ENCODE peak calls at places on chromosomes 5 and 9, in seven cellular contexts. P is H1, W is mesendoderm, O is mesenchymal stem cell, K is neuronal stem cell, R is H9, Y is trophoblast cell. Z is an unnamed sample.

GRCh38 chr5:82886911-82887310 is 190.3 kb downstream of the TMEM167A start:
- DNase-seq in P (no peak), R (no peak), K (no peak), O (peak; percentile 9), Y (no peak), W (no peak), Z (peak; percentile 2)

GRCh38 chr9:13070612-13071595 is 208.6 kb downstream of the MPDZ start:
- DNase-seq in R (no peak), P (no peak), Y (no peak), O (no peak), W (no peak), K (no peak), Z (no peak)

GRCh38 chr5:82975396-82975795 is 101.8 kb downstream of the TMEM167A start:
- DNase-seq in K (no peak), O (no peak), Y (peak; percentile 16), P (no peak), W (peak; percentile 55), R (no peak), Z (no peak)

GRCh38 chr9:16809912-16810610 is 60.4 kb downstream of the BNC2 start:
- DNase-seq in Y (peak; percentile 53), P (peak; percentile 96), O (no peak), K (no peak), W (peak; percentile 98), R (peak; percentile 99), Z (no peak)

GRCh38 chr5:135030123-135030517 is 3.9 kb downstream of the PITX1 start:
- DNase-seq in P (no peak), R (no peak), W (no peak), K (no peak), Y (no peak), O (no peak), Z (no peak)

GRCh38 chr5:169876376-169876775 is 103.9 kb downstream of the INSYN2B start:
- DNase-seq in W (no peak), K (no peak), Y (no peak), O (peak; percentile 64), R (no peak), P (no peak), Z (peak; percentile 49)

GRCh38 chr5:142642427-142642826 is 43.5 kb downstream of the FGF1 start:
- DNase-seq in R (no peak), W (no peak), P (no peak), O (no peak), Y (no peak), K (no peak), Z (no peak)

GRCh38 chr5:32329395-32329834 is 16.7 kb upstream of the MTMR12 start:
- DNase-seq in O (peak; percentile 71), R (peak; percentile 86), P (peak; percentile 56), K (peak; percentile 47), Y (peak; percentile 63), W (peak; percentile 84), Z (peak; percentile 60)

GRCh38 chr5:32173394-32174010 is 617 bp downstream of the GOLPH3 start:
- DNase-seq in W (peak; percentile 72), K (no peak), O (peak; percentile 67), Y (peak; percentile 79), R (peak; percentile 70), P (no peak), Z (peak; percentile 52)

GRCh38 chr9:10268500-10269485 is 344.0 kb downstream of the PTPRD start:
- DNase-seq in P (peak; percentile 5), O (peak; percentile 68), Y (no peak), R (peak; percentile 68), W (peak; percentile 72), K (peak; percentile 51), Z (peak; percentile 12)

GRCh38 chr5:123582570-123583293 is 70.8 kb downstream of the CSNK1G3 start:
- DNase-seq in W (peak; percentile 1), P (no peak), K (no peak), O (no peak), R (no peak), Y (no peak), Z (no peak)

GRCh38 chr9:131773911-131774379 is 34.1 kb upstream of the RAPGEF1 start:
- DNase-seq in R (peak; percentile 75), Y (peak; percentile 37), W (peak; percentile 77), K (peak; percentile 81), P (no peak), O (peak; percentile 70), Z (peak; percentile 65)

GRCh38 chr5:65111961-65112658 is 343.4 kb downstream of the CWC27 start:
- DNase-seq in R (no peak), P (no peak), W (no peak), Y (no peak), K (no peak), O (no peak), Z (no peak)

GRCh38 chr5:17438027-17438426 is 60.0 kb upstream of the TAF11L2 start:
- DNase-seq in K (no peak), O (no peak), P (no peak), W (peak; percentile 44), Y (no peak), R (no peak), Z (no peak)

GRCh38 chr5:124746916-124747769 is 704 bp upstream of the ZNF608 start:
- DNase-seq in K (peak; percentile 87), P (no peak), Y (peak; percentile 33), O (peak; percentile 98), R (peak; percentile 88), W (peak; percentile 98), Z (peak; percentile 94)

GRCh38 chr9:33458444-33458843 is 11.1 kb upstream of the AQP3 start:
- DNase-seq in P (no peak), O (no peak), W (peak; percentile 80), R (no peak), Y (peak; percentile 45), K (no peak), Z (peak; percentile 46)

GRCh38 chr9:90062982-90063381 is 458.2 kb downstream of the GADD45G start:
- DNase-seq in Y (no peak), P (no peak), K (no peak), W (no peak), O (no peak), R (no peak), Z (no peak)

GRCh38 chr5:143213231-143213850 is 190.1 kb downstream of the NR3C1 start:
- DNase-seq in Y (peak; percentile 83), P (no peak), W (no peak), K (no peak), R (no peak), O (peak; percentile 67), Z (peak; percentile 54)

GRCh38 chr9:116753389-116753788 is 66.3 kb downstream of the TRIM32 start:
- DNase-seq in O (no peak), Y (no peak), K (no peak), W (no peak), R (no peak), P (no peak), Z (no peak)

GRCh38 chr5:68519135-68519534 is 303.6 kb downstream of the PIK3R1 start:
- DNase-seq in W (no peak), O (no peak), R (no peak), Y (no peak), K (no peak), P (no peak), Z (no peak)

GRCh38 chr9:83013867-83014605 is 48.9 kb downstream of the RASEF start:
- DNase-seq in O (peak; percentile 93), P (no peak), Y (no peak), K (no peak), R (no peak), W (no peak), Z (peak; percentile 90)

GRCh38 chr9:127919253-127919815 is 2.5 kb upstream of the ST6GALNAC4 start:
- DNase-seq in W (peak; percentile 81), R (no peak), P (no peak), O (peak; percentile 100), Y (peak; percentile 99), K (no peak), Z (peak; percentile 99)

GRCh38 chr9:534886-535285 is 306.6 kb upstream of the DMRT1 start:
- DNase-seq in O (no peak), K (no peak), W (no peak), P (no peak), R (no peak), Y (no peak), Z (no peak)

GRCh38 chr5:140142802-140143201 is 17.1 kb downstream of the IGIP start:
- DNase-seq in P (no peak), W (no peak), O (no peak), K (no peak), R (no peak), Y (no peak), Z (no peak)

DNA sequence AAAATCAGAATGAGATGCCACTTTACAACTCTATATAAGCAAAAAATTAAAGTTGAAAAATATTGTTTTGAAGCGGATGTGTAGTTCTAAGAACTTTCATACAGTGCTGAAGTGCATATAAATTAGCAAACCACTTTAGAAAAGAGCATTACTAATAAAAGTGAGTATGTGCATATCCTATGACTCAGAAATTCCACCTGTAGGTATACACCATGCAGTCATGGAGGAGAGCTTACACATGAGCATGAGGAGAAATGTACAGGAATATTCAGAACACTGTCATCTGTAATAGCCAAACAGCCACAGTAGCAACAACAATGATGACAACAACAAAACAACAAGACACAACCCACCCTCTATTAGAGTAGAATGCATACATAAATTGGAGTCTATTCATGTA is 138.2 kb upstream of the ARRDC3 start:
- DNase-seq in K (no peak), Y (no peak), W (no peak), O (no peak), P (no peak), R (no peak), Z (no peak)
- H2BK5ac ChIP-seq in K (no peak overlapping the region), Y (no peak overlapping the region), W (no peak overlapping the region), O (no peak overlapping the region), P (no peak overlapping the region), R (no peak overlapping the region), Z (no peak overlapping the region)

GRCh38 chr9:2642068-2642467 is 20.5 kb downstream of the VLDLR start:
- DNase-seq in P (no peak), O (no peak), K (no peak), R (no peak), W (no peak), Y (no peak), Z (no peak)
- H2BK5ac ChIP-seq in P (no peak overlapping the region), O (no peak overlapping the region), K (no peak overlapping the region), R (no peak overlapping the region), W (no peak overlapping the region), Y (no peak overlapping the region), Z (no peak overlapping the region)

GRCh38 chr5:11607944-11608343 is 296.3 kb downstream of the CTNND2 start:
- DNase-seq in O (no peak), W (no peak), K (no peak), Y (no peak), R (no peak), P (no peak), Z (no peak)

GRCh38 chr5:11596657-11597071 is 307.6 kb downstream of the CTNND2 start:
- DNase-seq in O (no peak), Y (peak; percentile 22), W (no peak), K (no peak), R (no peak), P (no peak), Z (no peak)

GRCh38 chr5:11599499-11599898 is 304.7 kb downstream of the CTNND2 start:
- DNase-seq in O (no peak), Y (no peak), R (no peak), W (no peak), K (no peak), P (no peak), Z (no peak)

DNA sequence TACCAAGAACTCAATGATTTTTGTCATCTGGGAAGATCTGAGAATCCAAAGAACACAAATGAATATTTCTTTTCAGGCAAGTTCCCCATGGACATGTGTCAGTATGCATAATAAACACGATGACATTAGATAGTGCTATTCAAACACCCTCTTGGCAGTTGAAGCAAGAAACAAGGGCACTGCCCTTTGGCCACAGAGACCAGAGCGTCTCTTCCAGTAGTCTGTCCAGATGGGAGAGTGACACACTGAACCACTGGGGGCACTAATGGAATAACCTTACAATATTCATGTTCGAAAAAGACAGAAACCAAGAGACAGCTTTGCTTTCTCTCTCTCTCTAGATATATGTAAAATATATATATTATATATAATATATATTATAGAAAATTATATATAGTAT is 301.9 kb downstream of the CTNND2 start:
- DNase-seq in Y (no peak), O (no peak), W (no peak), P (no peak), K (no peak), R (no peak), Z (no peak)
- H2BK5ac ChIP-seq in Y (no peak overlapping the region), O (no peak overlapping the region), W (no peak overlapping the region), P (no peak overlapping the region), K (no peak overlapping the region), R (no peak overlapping the region), Z (no peak overlapping the region)

GRCh38 chr9:121627432-121627831 is 24.0 kb upstream of the DAB2IP start:
- DNase-seq in Y (no peak), W (no peak), K (no peak), P (no peak), O (no peak), R (no peak), Z (no peak)
- H2BK5ac ChIP-seq in Y (no peak overlapping the region), W (no peak overlapping the region), K (no peak overlapping the region), P (no peak overlapping the region), O (no peak overlapping the region), R (no peak overlapping the region), Z (no peak overlapping the region)